ENCODE peak calls at places on chromosomes 6 and 20, in seven cellular contexts. E, H, D, F, I, W and P are unnamed samples. For H3K4me1, the result is how much of the 10 kb centered on the place peaks cover.

GRCh38 chr20:46203510-46203837 is 85.4 kb downstream of the CD40 start:
- DNase-seq in E (no peak), H (no peak), D (no peak), F (no peak), I (no peak), W (no peak), P (no peak)

GRCh38 chr20:59398552-59399265 is 98.3 kb downstream of the EDN3 start:
- DNase-seq in E (no peak), H (no peak), D (no peak), F (no peak), I (no peak), W (no peak), P (no peak)

GRCh38 chr20:25120462-25120861 is 38.5 kb upstream of the VSX1 start:
- DNase-seq in E (no peak), H (no peak), D (peak), F (no peak), I (no peak), W (no peak), P (no peak)

GRCh38 chr6:137089305-137089704 is 44.5 kb upstream of the IL20RA start:
- DNase-seq in E (no peak), H (no peak), D (no peak), F (no peak), I (no peak), W (no peak), P (peak)

GRCh38 chr20:25543068-25543467 is 42.3 kb downstream of the NINL start:
- DNase-seq in E (no peak), H (no peak), D (peak), F (no peak), I (peak), W (no peak), P (no peak)

GRCh38 chr6:90249044-90249443 is 47.6 kb downstream of the BACH2 start:
- DNase-seq in E (no peak), H (no peak), D (peak), F (no peak), I (no peak), W (no peak), P (no peak)

GRCh38 chr20:60447703-60448102 is 489.5 kb downstream of the CDH26 start:
- DNase-seq in E (no peak), H (no peak), D (no peak), F (no peak), I (no peak), W (no peak), P (no peak)

GRCh38 chr6:10529231-10529801 is 8.2 kb downstream of the GCNT2 start:
- DNase-seq in E (no peak), H (peak), D (peak), F (no peak), I (no peak), W (no peak), P (peak)

GRCh38 chr6:108250240-108250866 is 10.5 kb downstream of the SNX3 start:
- DNase-seq in E (no peak), H (no peak), D (peak), F (no peak), I (no peak), W (no peak), P (no peak)

GRCh38 chr6:64505312-64505711 is 869.7 kb downstream of the PHF3 start:
- DNase-seq in E (no peak), H (no peak), D (peak), F (no peak), I (no peak), W (no peak), P (no peak)

GRCh38 chr6:75302280-75302679 is 17.7 kb upstream of the TMEM30A start:
- DNase-seq in E (no peak), H (no peak), D (no peak), F (no peak), I (no peak), W (no peak), P (no peak)

GRCh38 chr6:140609956-140610355 is 1235.5 kb upstream of the CITED2 start:
- DNase-seq in E (no peak), H (no peak), D (no peak), F (no peak), I (no peak), W (no peak), P (no peak)

GRCh38 chr20:982754-983153 is 19.4 kb downstream of the RSPO4 start:
- DNase-seq in E (no peak), H (no peak), D (no peak), F (no peak), I (no peak), W (no peak), P (no peak)

GRCh38 chr6:129029778-129030177 is 146.8 kb downstream of the LAMA2 start:
- DNase-seq in E (no peak), H (no peak), D (no peak), F (no peak), I (no peak), W (no peak), P (no peak)

GRCh38 chr6:13014551-13015378 is 298.2 kb downstream of the PHACTR1 start:
- DNase-seq in E (no peak), H (no peak), D (no peak), F (no peak), I (no peak), W (no peak), P (no peak)

GRCh38 chr6:111598211-111598610 is 7.5 kb downstream of the TRAF3IP2 start:
- DNase-seq in E (no peak), H (peak), D (no peak), F (no peak), I (no peak), W (no peak), P (no peak)

GRCh38 chr20:46943861-46944591 is 49.4 kb downstream of the EYA2 start:
- DNase-seq in E (no peak), H (no peak), D (no peak), F (no peak), I (no peak), W (no peak), P (no peak)

GRCh38 chr6:30616811-30617564 is at the start of gene PPP1R10:
- DNase-seq in E (peak), H (peak), D (peak), F (peak), I (peak), W (peak), P (peak)

GRCh38 chr20:42836339-42836738 is 353.4 kb downstream of the PTPRT start:
- DNase-seq in E (no peak), H (no peak), D (no peak), F (no peak), I (no peak), W (no peak), P (no peak)

DNA sequence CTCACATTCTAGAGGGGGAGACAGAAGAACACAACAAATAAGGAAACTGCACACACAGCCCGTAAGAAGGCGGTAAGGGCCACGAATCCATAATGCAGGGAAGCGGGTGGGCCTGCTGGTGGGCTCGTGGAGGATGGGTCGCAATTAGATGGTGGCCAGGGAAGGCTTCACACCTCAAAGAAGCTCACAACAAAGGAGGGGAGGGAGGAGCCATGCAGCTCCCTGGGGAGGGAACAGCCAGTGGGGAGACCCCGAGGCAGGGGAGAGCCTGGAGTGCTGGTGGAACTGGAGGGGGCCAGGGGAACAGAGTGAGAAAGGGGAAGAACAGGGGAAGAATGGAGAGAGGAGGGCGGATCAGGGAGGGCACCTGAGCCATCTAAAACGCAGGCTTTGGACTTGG is 13.4 kb downstream of the SRC start:
- DNase-seq in E (no peak), H (peak), D (no peak), F (no peak), I (no peak), W (no peak), P (no peak)
- H3K4me1 ChIP-seq in E (under half), H (under half), D (under half), F (half or more), I (half or more), W (under half), P (under half)

GRCh38 chr20:17911927-17912326 is 56.7 kb downstream of the SNX5 start:
- DNase-seq in E (no peak), H (no peak), D (no peak), F (no peak), I (no peak), W (no peak), P (no peak)

GRCh38 chr20:17912916-17913315 is 55.7 kb downstream of the SNX5 start:
- DNase-seq in E (no peak), H (no peak), D (peak), F (no peak), I (no peak), W (no peak), P (no peak)

GRCh38 chr20:17909745-17910345 is 58.7 kb downstream of the SNX5 start:
- DNase-seq in E (no peak), H (no peak), D (no peak), F (no peak), I (no peak), W (no peak), P (no peak)

GRCh38 chr20:17914957-17915356 is 53.6 kb downstream of the SNX5 start:
- DNase-seq in E (no peak), H (peak), D (no peak), F (no peak), I (no peak), W (no peak), P (no peak)

DNA sequence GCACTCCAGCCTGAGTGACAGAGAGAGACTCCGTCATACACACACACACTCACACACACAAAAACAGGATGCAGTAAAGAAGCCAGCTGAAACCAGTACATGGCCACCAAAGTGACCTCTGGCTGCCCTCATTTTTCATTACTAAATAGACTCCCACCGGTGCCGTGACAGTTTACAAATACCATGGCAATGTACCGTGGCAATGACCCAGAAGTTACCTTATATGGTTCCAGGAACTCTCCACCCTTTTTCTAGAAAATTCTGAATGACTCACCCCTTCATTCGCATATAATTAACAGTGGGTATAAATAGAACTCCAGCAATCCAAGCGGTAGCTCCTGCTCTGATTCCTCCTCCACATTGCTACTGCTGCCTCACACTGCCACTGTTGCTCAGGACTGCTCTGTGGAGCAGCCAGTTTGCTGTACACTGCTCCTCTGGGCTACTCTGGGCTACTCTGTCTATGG is 57.7 kb downstream of the SNX5 start:
- DNase-seq in E (no peak), H (peak), D (peak), F (no peak), I (peak), W (peak), P (peak)
- TF ChIP-seq CTCF in E (no peak), H (no peak), D (no peak), F (no peak), I (no peak), W (no peak), P (no peak)

DNA sequence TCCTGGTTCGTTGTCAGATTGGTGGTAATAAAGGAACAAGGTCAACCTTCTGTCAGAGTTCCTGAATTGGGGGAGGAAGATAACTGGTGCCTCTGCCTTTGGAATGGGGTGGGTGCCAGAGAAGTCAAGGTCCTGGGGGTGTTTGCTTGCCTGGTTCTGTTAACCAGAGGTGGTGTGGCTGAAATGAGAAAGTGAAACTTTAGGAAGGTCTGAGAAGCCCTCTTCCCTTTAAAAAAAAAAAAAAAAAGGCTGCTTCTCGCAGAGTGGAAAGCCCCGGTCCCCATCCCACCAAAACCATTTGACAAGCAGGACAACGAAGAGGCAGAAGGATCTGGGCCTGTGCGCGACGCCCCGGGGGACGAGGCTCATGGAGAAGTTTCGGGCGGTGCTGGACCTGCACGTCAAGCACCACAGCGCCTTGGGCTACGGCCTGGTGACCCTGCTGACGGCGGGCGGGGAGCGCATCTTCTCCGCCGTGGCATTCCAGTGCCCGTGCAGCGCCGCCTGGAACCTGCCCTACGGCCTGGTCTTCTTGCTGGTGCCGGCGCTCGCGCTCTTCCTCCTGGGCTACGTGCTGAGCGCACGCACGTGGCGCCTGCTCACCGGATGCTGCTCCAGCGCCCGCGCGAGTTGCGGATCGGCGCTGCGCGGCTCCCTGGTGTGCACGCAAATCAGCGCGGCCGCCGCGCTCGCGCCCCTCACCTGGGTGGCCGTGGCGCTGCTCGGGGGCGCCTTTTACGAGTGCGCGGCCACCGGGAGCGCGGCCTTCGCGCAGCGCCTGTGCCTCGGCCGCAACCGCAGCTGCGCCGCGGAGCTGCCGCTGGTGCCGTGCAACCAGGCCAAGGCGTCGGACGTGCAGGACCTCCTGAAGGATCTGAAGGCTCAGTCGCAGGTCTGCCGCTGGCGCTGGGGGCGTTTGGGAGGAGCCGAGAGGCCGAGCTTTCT is 660 bp downstream of the CALHM6 start:
- DNase-seq in E (peak), H (peak), D (no peak), F (peak), I (peak), W (peak), P (peak)
- H3K4me3 ChIP-seq in E (no peak), H (peak), D (no peak), F (peak), I (no peak), W (peak), P (peak)

GRCh38 chr20:35768731-35769664 is 2.8 kb upstream of the PHF20 start:
- DNase-seq in E (peak), H (peak), D (peak), F (peak), I (peak), W (peak), P (peak)
- H3K4me1 ChIP-seq in E (under half), H (under half), D (under half), F (half or more), I (under half), W (under half), P (under half)

DNA sequence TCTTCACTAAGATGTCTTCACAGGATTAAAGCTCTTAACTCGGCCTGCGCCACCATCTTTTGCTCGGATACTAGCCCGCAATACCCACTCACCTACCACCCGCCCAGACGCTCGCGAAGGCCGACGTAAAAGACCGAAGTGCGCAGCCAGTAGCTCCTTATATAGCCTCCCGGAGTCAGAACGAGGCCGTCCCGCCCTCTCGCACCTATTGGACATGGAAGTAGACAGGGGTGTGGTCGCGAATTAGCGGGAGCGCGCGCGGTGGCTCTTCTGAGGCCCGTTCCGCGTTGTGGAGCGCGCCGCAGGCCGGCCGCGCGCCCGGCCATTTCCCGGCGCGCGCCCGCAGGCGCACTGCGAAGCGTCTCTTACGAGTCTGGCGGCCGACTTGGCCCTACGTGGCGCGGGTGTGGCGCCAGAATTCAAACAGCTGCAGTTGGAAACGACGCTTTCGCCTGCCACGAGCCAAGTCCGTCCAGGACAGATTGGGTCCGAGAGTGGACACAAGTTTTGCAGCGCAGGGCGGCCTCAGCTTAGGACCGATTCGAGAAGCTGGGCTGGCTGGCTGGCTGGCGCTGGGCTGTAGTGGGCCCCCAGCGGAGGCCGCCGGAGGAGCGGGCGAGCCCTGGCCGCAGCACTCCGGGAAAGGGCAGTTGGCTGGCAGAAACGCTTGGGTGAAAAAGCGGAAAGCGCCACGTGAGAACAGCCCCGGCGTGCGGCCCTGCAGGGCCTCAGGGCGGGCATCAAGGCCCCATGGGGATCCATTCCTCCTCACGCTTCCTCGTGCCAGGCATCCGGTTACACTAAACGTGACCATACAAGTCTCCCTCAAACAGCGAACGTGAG is 36.1 kb upstream of the SYNCRIP start:
- DNase-seq in E (peak), H (peak), D (peak), F (peak), I (peak), W (peak), P (peak)
- TF ChIP-seq CTCF in E (no peak), H (no peak), D (no peak), F (no peak), I (no peak), W (peak), P (no peak)

GRCh38 chr6:27214126-27214601 is 33.3 kb upstream of the PRSS16 start:
- DNase-seq in E (no peak), H (no peak), D (no peak), F (no peak), I (no peak), W (no peak), P (no peak)
- H3K4me3 ChIP-seq in E (no peak), H (no peak), D (peak), F (no peak), I (no peak), W (no peak), P (no peak)

DNA sequence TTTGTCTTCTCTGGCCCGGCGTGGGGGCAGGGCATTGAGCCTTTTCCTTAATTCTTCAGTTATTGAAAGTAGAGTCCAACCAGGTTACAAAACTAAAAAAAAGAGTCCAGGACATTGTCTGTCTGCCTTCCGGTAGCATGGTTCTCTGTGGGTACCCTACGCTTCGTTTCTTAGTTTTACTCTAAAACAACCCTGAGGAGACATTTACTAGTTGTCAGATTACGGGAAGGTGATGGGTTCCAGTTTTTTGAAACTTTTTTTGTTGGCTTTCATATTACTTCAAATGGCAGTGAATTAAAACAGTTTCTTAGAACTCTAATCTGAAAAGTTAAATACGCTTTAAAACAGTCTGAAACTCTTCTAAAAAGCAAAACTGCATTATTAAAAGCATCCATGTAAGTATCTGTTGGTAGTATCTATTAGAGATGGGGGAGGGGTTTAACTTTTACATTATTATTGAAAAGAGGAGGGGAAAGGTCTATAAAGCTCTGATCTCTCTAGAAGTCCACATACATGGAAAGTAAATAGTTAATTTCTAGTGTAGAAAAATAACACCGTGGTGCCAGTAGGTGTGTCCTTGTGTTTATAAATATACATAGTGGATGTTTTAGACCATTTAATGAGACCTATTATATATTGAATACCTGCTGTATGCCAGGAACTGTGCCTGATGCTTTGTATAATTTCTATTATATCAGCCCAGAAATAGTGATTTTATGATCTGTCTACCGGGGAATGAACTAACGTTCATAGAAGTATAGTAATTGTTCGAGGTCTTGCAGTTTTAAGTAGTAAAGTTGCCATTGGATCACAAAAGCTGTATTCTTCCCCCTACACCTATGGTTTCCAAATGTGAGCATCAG is 2.3 kb downstream of the BICRAL start:
- DNase-seq in E (no peak), H (no peak), D (peak), F (no peak), I (no peak), W (no peak), P (no peak)
- H3K4me1 ChIP-seq in E (under half), H (under half), D (under half), F (half or more), I (under half), W (under half), P (under half)

GRCh38 chr6:165848099-165848461 is 185.0 kb upstream of the PDE10A start:
- DNase-seq in E (no peak), H (no peak), D (no peak), F (no peak), I (no peak), W (no peak), P (no peak)

GRCh38 chr6:165846123-165846966 is 183.3 kb upstream of the PDE10A start:
- DNase-seq in E (no peak), H (peak), D (peak), F (no peak), I (no peak), W (no peak), P (no peak)

GRCh38 chr6:165849539-165850430 is 186.7 kb upstream of the PDE10A start:
- DNase-seq in E (no peak), H (no peak), D (no peak), F (no peak), I (no peak), W (peak), P (no peak)

GRCh38 chr6:165845488-165845887 is 182.4 kb upstream of the PDE10A start:
- DNase-seq in E (no peak), H (no peak), D (no peak), F (no peak), I (no peak), W (no peak), P (no peak)

GRCh38 chr6:165847407-165848098 is 184.5 kb upstream of the PDE10A start:
- DNase-seq in E (no peak), H (peak), D (no peak), F (no peak), I (peak), W (no peak), P (peak)
- TF ChIP-seq CTCF in E (no peak), H (no peak), D (no peak), F (no peak), I (no peak), W (no peak), P (no peak)